ENCODE peak calls at places on chromosome 19, in nine cellular contexts. P is psoas muscle, Y is GM23338, T is thoracic aorta, J is neural progenitor cell, O is endodermal cell, M is adrenal gland, G is tibial artery, Z is A673. X is an unnamed sample.

GRCh38 chr19:7763696-7764095 is 653 bp downstream of the CLEC4M start:
- DNase-seq in P (no peak), Y (no peak), T (no peak), J (no peak), O (no peak), M (no peak), G (no peak), Z (no peak), X (no peak)

GRCh38 chr19:13840751-13841338 is 36.1 kb upstream of the NANOS3 start:
- DNase-seq in P (no peak), Y (no peak), T (no peak), J (no peak), O (no peak), M (no peak), G (no peak), Z (no peak), X (no peak)

GRCh38 chr19:54473071-54473941 is at the start of gene CDC42EP5:
- DNase-seq in P (peak; percentile 78), Y (peak; percentile 46), T (no peak), J (peak; percentile 32), O (peak; percentile 61), M (peak; percentile 53), G (peak; percentile 76), Z (peak; percentile 97), X (peak; percentile 82)

GRCh38 chr19:1354496-1355257 is 29.0 kb upstream of the NDUFS7 start:
- DNase-seq in P (peak; percentile 92), Y (peak; percentile 91), T (peak; percentile 50), J (peak; percentile 97), O (peak; percentile 96), M (peak; percentile 91), G (peak; percentile 88), Z (peak; percentile 95), X (peak; percentile 92)

GRCh38 chr19:49573451-49573850 is 6.9 kb downstream of the NOSIP start:
- DNase-seq in P (no peak), Y (no peak), T (no peak), J (no peak), O (no peak), M (no peak), G (no peak), Z (no peak), X (no peak)

GRCh38 chr19:43719918-43720317 is 4.0 kb downstream of the IRGC start:
- DNase-seq in P (no peak), Y (no peak), T (no peak), J (no peak), O (no peak), M (no peak), G (no peak), Z (no peak), X (no peak)

GRCh38 chr19:42270346-42271044 is 1.4 kb downstream of the CIC start:
- DNase-seq in P (peak; percentile 56), Y (no peak), T (no peak), J (no peak), O (no peak), M (peak; percentile 80), G (peak; percentile 66), Z (peak; percentile 72), X (no peak)

GRCh38 chr19:9986787-9987281 is 23.5 kb downstream of the COL5A3 start:
- DNase-seq in P (peak; percentile 74), Y (peak; percentile 50), T (peak; percentile 28), J (peak; percentile 69), O (no peak), M (no peak), G (peak; percentile 59), Z (no peak), X (peak; percentile 57)

GRCh38 chr19:4457654-4458406 is at the start of gene UBXN6:
- DNase-seq in P (peak; percentile 99), Y (peak; percentile 100), T (peak; percentile 97), J (peak; percentile 100), O (peak; percentile 100), M (peak; percentile 100), G (peak; percentile 99), Z (peak; percentile 99), X (peak; percentile 97)

GRCh38 chr19:30227071-30227621 is 145.0 kb upstream of the ZNF536 start:
- DNase-seq in P (no peak), Y (peak; percentile 63), T (no peak), J (peak; percentile 67), O (peak; percentile 70), M (peak; percentile 32), G (no peak), Z (no peak), X (no peak)

GRCh38 chr19:8641908-8642547 is 11.6 kb downstream of the NFILZ start:
- DNase-seq in P (no peak), Y (peak; percentile 75), T (no peak), J (peak; percentile 51), O (no peak), M (peak; percentile 33), G (no peak), Z (peak; percentile 76), X (no peak)

GRCh38 chr19:15249912-15250634 is 17.8 kb upstream of the EPHX3 start:
- DNase-seq in P (peak; percentile 70), Y (no peak), T (peak; percentile 48), J (peak; percentile 24), O (no peak), M (no peak), G (peak; percentile 78), Z (no peak), X (peak; percentile 65)

GRCh38 chr19:42090687-42091086 is 14.7 kb downstream of the ZNF574 start:
- DNase-seq in P (no peak), Y (no peak), T (no peak), J (no peak), O (no peak), M (no peak), G (no peak), Z (no peak), X (no peak)

GRCh38 chr19:6745965-6746364 is 6.5 kb downstream of the TRIP10 start:
- DNase-seq in P (no peak), Y (no peak), T (no peak), J (no peak), O (no peak), M (no peak), G (no peak), Z (no peak), X (no peak)

GRCh38 chr19:29537601-29538000 is 11.8 kb downstream of the VSTM2B start:
- DNase-seq in P (no peak), Y (no peak), T (no peak), J (no peak), O (no peak), M (no peak), G (peak; percentile 16), Z (no peak), X (no peak)

GRCh38 chr19:29843180-29844051 is 31.6 kb downstream of the CCNE1 start:
- DNase-seq in P (peak; percentile 27), Y (peak; percentile 60), T (no peak), J (peak; percentile 66), O (peak; percentile 71), M (peak; percentile 49), G (peak; percentile 37), Z (no peak), X (peak; percentile 36)

DNA sequence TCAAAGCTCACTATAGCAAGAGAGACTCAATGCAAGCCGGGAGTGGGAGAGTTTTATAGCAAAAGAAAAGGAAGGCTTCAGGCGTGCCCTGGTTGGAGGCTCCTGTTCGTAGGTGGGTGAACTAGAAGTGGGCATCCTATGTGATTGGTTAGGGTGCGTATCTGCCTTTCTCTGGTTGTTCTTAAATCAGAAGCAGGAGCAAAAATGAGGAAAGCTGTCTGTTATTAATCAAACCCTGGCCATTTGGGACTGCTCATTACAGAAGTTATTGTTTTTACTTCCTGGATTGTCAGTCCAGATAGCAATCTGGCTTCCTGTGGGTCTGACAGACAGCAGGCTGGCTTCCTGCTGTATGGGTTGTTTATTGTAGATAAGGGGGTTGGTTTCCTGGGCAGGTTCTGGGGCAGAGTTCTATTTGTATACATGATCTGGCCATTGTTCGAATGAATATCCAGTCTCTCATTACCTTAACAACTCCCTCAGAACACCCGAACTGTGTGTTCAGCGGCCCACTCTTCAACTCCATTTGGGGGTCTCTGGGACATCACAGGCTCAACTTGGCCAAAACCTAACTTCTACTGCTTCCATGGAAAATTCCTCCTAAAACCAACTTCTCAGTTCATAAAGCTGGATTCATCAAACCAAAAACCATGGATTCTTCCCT is 1.6 kb downstream of the ZNF792 start:
- DNase-seq in P (no peak), Y (no peak), T (no peak), J (no peak), O (peak; percentile 57), M (no peak), G (no peak), Z (peak; percentile 95), X (no peak)
- H3K27ac ChIP-seq in P (peak overlapping the region; percentile 63), Y (no peak overlapping the region), T (no peak overlapping the region), J (no peak overlapping the region), O (no peak overlapping the region), M (no peak overlapping the region), G (no peak overlapping the region), Z (peak overlapping the region; percentile 80), X (peak overlapping the region; percentile 89)

DNA sequence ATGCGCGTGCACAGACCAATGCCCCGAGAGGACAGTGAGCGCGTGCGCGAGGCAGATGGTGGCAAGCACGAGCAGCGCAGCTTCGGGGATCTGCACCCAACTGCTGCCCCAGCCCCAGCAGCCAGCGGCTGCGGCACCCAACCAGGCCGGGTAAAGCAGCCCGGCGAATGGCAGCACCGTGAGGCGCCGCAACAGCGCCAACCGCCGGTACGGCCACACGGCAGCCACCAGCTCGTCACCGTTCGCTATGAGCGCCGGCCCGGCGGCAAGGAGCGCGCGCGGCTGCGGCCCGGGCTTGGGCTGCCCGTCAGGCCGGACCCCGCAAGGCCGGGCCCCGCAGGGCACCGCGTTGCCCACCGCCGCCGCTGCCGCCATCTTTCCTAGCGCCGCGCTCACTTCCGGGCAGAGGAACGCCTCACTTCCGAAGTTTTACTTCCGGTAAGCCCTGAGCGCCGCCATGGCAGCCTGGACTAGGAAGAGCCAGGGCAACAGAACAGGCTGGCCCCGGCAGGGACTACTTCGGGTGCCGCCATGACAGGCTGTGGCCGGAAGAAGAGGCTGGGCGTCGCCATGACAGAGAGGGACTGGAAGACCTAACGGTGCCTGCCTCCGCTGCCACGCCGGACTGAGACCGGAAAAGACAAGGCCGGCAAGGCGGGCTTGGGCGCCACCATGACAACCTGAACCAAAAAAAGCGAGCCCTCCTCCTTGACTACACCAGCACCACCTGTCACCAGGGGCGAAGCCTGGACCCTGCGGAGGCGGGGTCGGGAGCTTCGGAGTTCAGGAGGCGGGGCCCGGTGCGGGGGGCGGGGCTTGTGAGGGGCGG is at the start of gene ATP13A1:
- DNase-seq in P (peak; percentile 96), Y (peak; percentile 95), T (peak; percentile 90), J (peak; percentile 97), O (peak; percentile 98), M (peak; percentile 97), G (peak; percentile 98), Z (peak; percentile 98), X (peak; percentile 95)
- TF ChIP-seq CTCF in P (peak; percentile 23), Y (no peak), T (peak; percentile 12), J (peak; percentile 38), O (peak; percentile 50), M (no peak), G (no peak), Z (peak; percentile 27), X (peak; percentile 42)

GRCh38 chr19:39196860-39197562 is at the start of gene NCCRP1:
- DNase-seq in P (no peak), Y (peak; percentile 81), T (no peak), J (peak; percentile 84), O (peak; percentile 76), M (no peak), G (no peak), Z (no peak), X (no peak)
- H3K27me3 ChIP-seq in P (peaks cover 67% of the 10 kb centered on the region), Y (peaks cover 30% of the 10 kb centered on the region), T (peaks cover 6% of the 10 kb centered on the region), J (peaks cover 45% of the 10 kb centered on the region), O (peaks cover 44% of the 10 kb centered on the region), M (peaks cover 30% of the 10 kb centered on the region), G (peaks cover 84% of the 10 kb centered on the region), Z (peaks cover 40% of the 10 kb centered on the region), X (peaks cover 97% of the 10 kb centered on the region)

DNA sequence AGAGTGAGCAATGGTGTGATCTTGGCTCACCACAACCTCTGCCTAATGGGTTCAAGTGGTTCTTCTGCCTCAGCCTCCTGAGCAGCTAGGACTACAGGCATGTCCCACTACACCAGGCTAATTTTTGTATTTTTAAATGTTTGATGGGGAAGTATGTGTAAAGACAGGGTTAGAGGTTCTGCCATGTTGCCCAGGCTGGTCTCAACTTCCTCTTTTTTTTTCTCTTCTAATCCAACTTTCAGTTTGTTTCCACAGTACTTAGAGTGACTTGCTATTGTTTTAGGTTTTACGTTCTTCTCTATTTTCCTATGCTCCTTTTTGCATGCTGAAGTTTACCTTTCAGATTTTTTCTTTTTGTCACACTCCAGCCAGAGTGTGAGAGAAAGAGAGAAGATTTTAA is 1433.0 kb downstream of the UQCRFS1 start:
- DNase-seq in P (no peak), Y (no peak), T (no peak), J (no peak), O (no peak), M (no peak), G (no peak), Z (no peak), X (no peak)
- H3K27ac ChIP-seq in P (no peak overlapping the region), Y (no peak overlapping the region), T (no peak overlapping the region), J (no peak overlapping the region), O (no peak overlapping the region), M (no peak overlapping the region), G (no peak overlapping the region), Z (no peak overlapping the region), X (no peak overlapping the region)

X was measured in left ventricle myocardium inferior.